ENCODE peak calls at places on chromosome 6, in six cellular contexts. I is body of pancreas, L is foreskin fibroblast, P is mucosa of descending colon, D is fibroblast of pulmonary artery, A is HL-60. G is an unnamed sample.

GRCh38 chr6:52405243-52405642 is 14.9 kb upstream of the EFHC1 start:
- DNase-seq in I (no peak), L (no peak), P (no peak), D (no peak), A (no peak), G (no peak)

GRCh38 chr6:90406142-90406794 is 109.6 kb upstream of the BACH2 start:
- DNase-seq in I (no peak), L (peak; percentile 65), P (no peak), D (peak; percentile 24), A (no peak), G (no peak)

GRCh38 chr6:105873256-105873704 is 212.9 kb upstream of the PRDM1 start:
- DNase-seq in I (no peak), L (no peak), P (no peak), D (no peak), A (no peak), G (no peak)

GRCh38 chr6:157461000-157461915 is 80.3 kb downstream of the ZDHHC14 start:
- DNase-seq in I (peak; percentile 89), L (no peak), P (no peak), D (peak; percentile 39), A (no peak), G (peak; percentile 64)

GRCh38 chr6:119195848-119196247 is 117.4 kb upstream of the FAM184A start:
- DNase-seq in I (no peak), L (no peak), P (no peak), D (no peak), A (no peak), G (no peak)

GRCh38 chr6:28941681-28942448 is 18.1 kb upstream of the TRIM27 start:
- DNase-seq in I (no peak), L (peak; percentile 17), P (no peak), D (no peak), A (no peak), G (no peak)

GRCh38 chr6:26196846-26197683 is 109.8 kb downstream of the HFE start:
- DNase-seq in I (peak; percentile 82), L (peak; percentile 95), P (peak; percentile 82), D (peak; percentile 94), A (peak; percentile 95), G (peak; percentile 63)

GRCh38 chr6:46381579-46381978 is 109.7 kb downstream of the RCAN2 start:
- DNase-seq in I (peak; percentile 9), L (no peak), P (no peak), D (no peak), A (no peak), G (no peak)

GRCh38 chr6:28425942-28426541 is 17.2 kb downstream of the ZSCAN23 start:
- DNase-seq in I (no peak), L (no peak), P (no peak), D (no peak), A (peak; percentile 12), G (no peak)

GRCh38 chr6:14149053-14149746 is 31.6 kb downstream of the CD83 start:
- DNase-seq in I (no peak), L (no peak), P (no peak), D (no peak), A (no peak), G (no peak)

GRCh38 chr6:150312395-150312794 is 56.4 kb upstream of the IYD start:
- DNase-seq in I (no peak), L (no peak), P (no peak), D (no peak), A (no peak), G (no peak)

GRCh38 chr6:111872521-111873177 is 603 bp downstream of the FYN start:
- DNase-seq in I (peak; percentile 8), L (peak; percentile 80), P (peak; percentile 24), D (peak; percentile 64), A (no peak), G (peak; percentile 61)

GRCh38 chr6:111888928-111889696 is 15.9 kb upstream of the FYN start:
- DNase-seq in I (no peak), L (peak; percentile 65), P (no peak), D (peak; percentile 48), A (no peak), G (no peak)

GRCh38 chr6:158518196-158519127 is 41.4 kb upstream of the TMEM181 start:
- DNase-seq in I (peak; percentile 78), L (peak; percentile 88), P (peak; percentile 45), D (peak; percentile 86), A (peak; percentile 51), G (peak; percentile 48)

GRCh38 chr6:113649916-113650609 is 207.1 kb upstream of the MARCKS start:
- DNase-seq in I (no peak), L (no peak), P (no peak), D (no peak), A (no peak), G (no peak)
- TF ChIP-seq CTCF in I (no peak), L (no peak), P (no peak), D (no peak), A (no peak), G (no peak)

GRCh38 chr6:97501875-97502274 is 218.9 kb upstream of the MMS22L start:
- DNase-seq in I (no peak), L (no peak), P (no peak), D (no peak), A (no peak), G (no peak)
- TF ChIP-seq CTCF in I (no peak), L (no peak), P (no peak), D (no peak), A (no peak), G (no peak)

DNA sequence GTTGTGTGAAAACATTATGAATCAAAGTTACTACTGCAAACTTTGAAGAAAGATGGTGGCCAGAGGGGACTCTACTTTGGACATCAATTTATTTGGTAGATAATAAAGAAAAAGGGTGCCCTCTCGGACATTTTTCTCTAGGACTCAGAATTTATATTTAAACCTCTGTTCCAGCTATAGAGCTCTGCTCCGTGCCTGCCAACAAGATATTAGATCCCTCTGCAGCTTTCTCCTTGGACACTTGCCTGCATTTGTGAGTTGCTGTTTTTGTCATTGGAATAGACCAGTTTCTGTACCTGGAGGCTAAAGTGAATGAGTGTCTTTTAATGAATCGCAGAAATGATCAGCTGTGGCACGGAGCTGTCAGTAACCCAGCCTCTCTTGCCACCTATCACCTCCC is 253.5 kb downstream of the NRN1 start:
- DNase-seq in I (no peak), L (no peak), P (no peak), D (no peak), A (no peak), G (no peak)
- TF ChIP-seq CTCF in I (no peak), L (no peak), P (no peak), D (no peak), A (no peak), G (no peak)

GRCh38 chr6:117711369-117711768 is 36.1 kb downstream of the NUS1 start:
- DNase-seq in I (no peak), L (no peak), P (no peak), D (no peak), A (no peak), G (no peak)
- TF ChIP-seq CTCF in I (no peak), L (no peak), P (no peak), D (no peak), A (no peak), G (no peak)

GRCh38 chr6:2038096-2038495 is 207.3 kb downstream of the GMDS start:
- DNase-seq in I (no peak), L (no peak), P (no peak), D (peak; percentile 50), A (no peak), G (no peak)

GRCh38 chr6:2034256-2034655 is 211.1 kb downstream of the GMDS start:
- DNase-seq in I (no peak), L (no peak), P (no peak), D (peak; percentile 16), A (no peak), G (no peak)

GRCh38 chr6:2035046-2035445 is 210.4 kb downstream of the GMDS start:
- DNase-seq in I (peak; percentile 54), L (no peak), P (no peak), D (no peak), A (no peak), G (no peak)

GRCh38 chr6:2036084-2037023 is 209.1 kb downstream of the GMDS start:
- DNase-seq in I (no peak), L (no peak), P (no peak), D (no peak), A (no peak), G (no peak)

DNA sequence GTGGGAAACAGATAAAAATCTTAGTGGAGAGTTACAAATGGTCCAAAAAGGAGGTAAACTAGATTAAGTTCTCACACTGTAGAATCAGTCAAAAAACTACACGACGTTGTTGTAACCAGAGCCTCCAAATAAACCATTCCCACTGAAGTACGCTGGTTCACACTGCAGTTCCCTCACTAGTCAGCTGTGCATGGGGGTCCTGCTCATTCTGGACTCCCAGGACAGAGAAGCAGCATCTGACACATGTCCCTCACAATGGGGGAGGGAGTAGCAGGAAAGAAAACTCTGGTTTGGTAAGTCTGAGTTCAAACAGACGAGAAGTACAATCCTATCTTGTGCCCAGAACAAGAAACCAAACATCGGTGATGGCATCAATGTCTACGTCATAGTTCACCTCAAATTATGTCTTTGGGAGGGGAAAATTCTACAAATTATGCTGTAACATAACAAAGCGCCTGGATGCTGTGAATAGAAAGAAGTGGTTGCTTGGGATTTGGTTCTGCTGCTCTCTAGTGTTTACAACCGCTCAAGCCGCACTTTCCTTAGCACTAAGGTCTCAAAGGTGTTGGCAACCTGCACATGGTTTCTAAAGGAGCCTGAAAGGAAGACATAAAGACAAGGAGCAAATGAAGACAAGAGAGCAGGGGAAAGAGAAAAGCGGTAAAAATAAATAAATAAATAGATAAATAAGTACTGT is 208.0 kb downstream of the GMDS start:
- DNase-seq in I (no peak), L (no peak), P (no peak), D (peak; percentile 32), A (no peak), G (no peak)
- TF ChIP-seq CTCF in I (no peak), L (no peak), P (no peak), D (peak; percentile 13), A (no peak), G (no peak)

GRCh38 chr6:139189665-139190064 is 54.8 kb downstream of the HECA start:
- DNase-seq in I (no peak), L (no peak), P (no peak), D (no peak), A (no peak), G (no peak)

GRCh38 chr6:139198529-139199303 is 63.8 kb downstream of the HECA start:
- DNase-seq in I (no peak), L (no peak), P (no peak), D (no peak), A (no peak), G (no peak)

DNA sequence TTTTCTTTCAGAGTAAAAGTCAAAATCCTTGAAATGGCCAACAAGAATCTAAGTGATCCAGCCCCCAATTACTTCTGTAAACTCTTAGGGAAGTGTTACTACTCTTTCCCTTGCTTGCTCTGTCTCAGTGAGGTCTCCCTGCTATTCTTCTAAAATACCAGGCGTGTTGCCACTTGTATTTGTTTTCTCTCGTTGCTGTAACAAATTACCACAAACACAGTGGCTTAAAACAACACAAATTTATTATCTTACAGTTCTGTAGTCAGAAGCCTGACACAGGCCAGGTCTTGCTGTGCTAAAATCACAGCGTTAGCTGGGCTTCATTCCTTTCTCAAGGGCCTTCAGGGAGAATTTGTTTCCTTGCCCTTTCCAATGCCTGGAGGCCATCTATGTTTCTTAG is 59.9 kb downstream of the HECA start:
- DNase-seq in I (no peak), L (no peak), P (no peak), D (no peak), A (no peak), G (no peak)
- TF ChIP-seq CTCF in I (no peak), L (no peak), P (no peak), D (no peak), A (no peak), G (no peak)

DNA sequence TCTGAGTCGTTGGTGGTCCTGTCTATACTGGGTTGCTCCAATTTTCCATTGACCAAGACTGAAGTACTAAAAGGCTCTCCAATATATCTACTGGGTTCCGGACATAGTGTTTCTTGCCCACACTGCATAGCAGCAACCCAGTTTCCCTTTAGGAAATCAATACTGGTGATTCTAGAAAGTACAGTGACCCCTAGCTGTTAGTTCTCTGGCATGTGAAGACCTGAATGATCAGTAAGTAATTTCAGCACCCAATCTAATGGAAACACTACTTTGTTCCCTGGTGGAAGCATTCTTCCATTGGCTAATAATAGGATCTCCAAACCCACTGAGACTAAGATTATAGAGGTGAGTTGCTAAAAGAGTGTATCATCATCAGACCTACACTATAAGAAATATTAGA is 40.8 kb upstream of the STMND1 start:
- DNase-seq in I (no peak), L (no peak), P (no peak), D (no peak), A (no peak), G (no peak)
- TF ChIP-seq CTCF in I (no peak), L (no peak), P (no peak), D (no peak), A (no peak), G (no peak)

G was measured in activated B cell treated with CpG ODN at 0.5 μM for 24 hours.